ENCODE peak calls at places on chromosomes 11 and 22, in ten cellular contexts. B, Z, D, M, N, V, G, T, H and U are unnamed samples.

GRCh38 chr11:69078930-69079607 is 30.3 kb downstream of the TPCN2 start:
- DNase-seq in B (no peak), Z (no peak), D (no peak), M (no peak), N (no peak), V (no peak), G (no peak), T (no peak), H (no peak), U (no peak)

GRCh38 chr11:26227311-26227710 is 104.6 kb upstream of the ANO3 start:
- DNase-seq in B (no peak), Z (peak; percentile 22), D (no peak), M (peak; percentile 65), N (no peak), V (peak; percentile 37), G (peak; percentile 92), T (no peak), H (no peak), U (no peak)

GRCh38 chr11:13667245-13667644 is 1.2 kb upstream of the FAR1 start:
- DNase-seq in B (no peak), Z (no peak), D (no peak), M (no peak), N (no peak), V (no peak), G (peak; percentile 17), T (no peak), H (no peak), U (no peak)

GRCh38 chr22:24066260-24066659 is 55.2 kb downstream of the CABIN1 start:
- DNase-seq in B (no peak), Z (no peak), D (peak; percentile 34), M (no peak), N (peak; percentile 48), V (no peak), G (no peak), T (no peak), H (no peak), U (no peak)

GRCh38 chr11:112884012-112884767 is 77.0 kb upstream of the NCAM1 start:
- DNase-seq in B (no peak), Z (no peak), D (no peak), M (no peak), N (no peak), V (no peak), G (no peak), T (no peak), H (no peak), U (no peak)

GRCh38 chr22:49670610-49671330 is 156.9 kb downstream of the BRD1 start:
- DNase-seq in B (no peak), Z (no peak), D (peak; percentile 56), M (no peak), N (no peak), V (peak; percentile 63), G (no peak), T (no peak), H (peak; percentile 55), U (peak; percentile 25)

GRCh38 chr11:6402061-6402470 is 11.8 kb downstream of the SMPD1 start:
- DNase-seq in B (no peak), Z (no peak), D (no peak), M (no peak), N (no peak), V (no peak), G (no peak), T (no peak), H (no peak), U (no peak)

GRCh38 chr11:134393638-134394037 is 18.4 kb downstream of the B3GAT1 start:
- DNase-seq in B (peak; percentile 2), Z (peak; percentile 62), D (no peak), M (no peak), N (peak; percentile 17), V (peak; percentile 81), G (no peak), T (no peak), H (no peak), U (peak; percentile 33)

DNA sequence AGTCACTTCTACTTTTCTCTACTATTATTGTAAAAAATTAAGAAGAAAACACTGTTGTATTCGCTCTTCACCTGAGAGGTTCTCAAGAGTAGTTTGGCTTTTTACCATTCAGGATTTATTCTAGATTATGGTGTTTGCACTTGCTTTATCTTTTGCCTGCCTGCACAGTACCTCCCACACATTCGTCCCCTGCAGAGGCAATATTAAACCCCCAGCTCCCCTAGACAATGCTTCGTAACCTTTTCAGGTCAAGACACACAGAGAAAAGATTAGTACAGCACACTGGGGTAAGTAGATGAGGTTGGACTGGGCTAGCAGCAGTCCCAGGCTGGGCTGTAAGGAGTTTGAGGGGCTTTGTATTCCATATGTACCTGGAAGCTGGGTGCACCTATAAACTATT is 62.4 kb downstream of the TNRC6B start:
- DNase-seq in B (no peak), Z (no peak), D (no peak), M (no peak), N (no peak), V (no peak), G (no peak), T (no peak), H (no peak), U (no peak)
- TF ChIP-seq POLR2AphosphoS5 in B (no peak), Z (no peak), D (no peak), M (no peak), N (no peak), V (no peak), G (no peak), T (no peak), H (no peak), U (no peak)

DNA sequence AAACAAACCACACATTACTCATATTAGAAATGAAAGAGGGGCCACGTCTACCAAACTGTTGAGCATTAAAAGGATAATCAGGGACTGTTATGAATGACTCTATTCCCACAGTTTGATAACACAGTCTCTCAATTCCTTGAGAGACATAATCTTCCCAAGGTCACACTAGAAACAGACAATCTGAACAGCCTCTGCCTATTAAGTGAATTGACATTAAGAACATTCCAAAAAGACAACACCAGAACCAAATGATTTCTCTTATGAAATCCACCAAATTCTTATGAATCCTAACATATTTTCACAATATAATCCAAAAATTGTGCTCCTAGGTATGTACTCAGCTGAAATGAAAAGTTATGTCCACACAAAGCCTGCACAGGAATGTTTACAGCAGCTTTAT is 4.6 kb downstream of the RFPL1 start:
- DNase-seq in B (no peak), Z (no peak), D (no peak), M (no peak), N (no peak), V (no peak), G (no peak), T (no peak), H (no peak), U (no peak)
- H3K27ac ChIP-seq in B (no peak overlapping the region), Z (no peak overlapping the region), D (no peak overlapping the region), M (no peak overlapping the region), N (no peak overlapping the region), V (no peak overlapping the region), G (no peak overlapping the region), T (no peak overlapping the region), H (no peak overlapping the region), U (no peak overlapping the region)

GRCh38 chr22:37467556-37467955 is 18.6 kb downstream of the MFNG start:
- DNase-seq in B (no peak), Z (no peak), D (no peak), M (no peak), N (no peak), V (no peak), G (no peak), T (no peak), H (no peak), U (no peak)

GRCh38 chr22:37471721-37472417 is 14.3 kb downstream of the MFNG start:
- DNase-seq in B (no peak), Z (no peak), D (no peak), M (no peak), N (no peak), V (no peak), G (no peak), T (no peak), H (no peak), U (no peak)

GRCh38 chr22:37472418-37473006 is 13.7 kb downstream of the MFNG start:
- DNase-seq in B (no peak), Z (peak; percentile 81), D (no peak), M (no peak), N (no peak), V (peak; percentile 75), G (no peak), T (no peak), H (no peak), U (peak; percentile 59)

GRCh38 chr22:37470087-37470445 is 16.1 kb downstream of the MFNG start:
- DNase-seq in B (no peak), Z (no peak), D (no peak), M (no peak), N (no peak), V (no peak), G (no peak), T (no peak), H (no peak), U (no peak)

DNA sequence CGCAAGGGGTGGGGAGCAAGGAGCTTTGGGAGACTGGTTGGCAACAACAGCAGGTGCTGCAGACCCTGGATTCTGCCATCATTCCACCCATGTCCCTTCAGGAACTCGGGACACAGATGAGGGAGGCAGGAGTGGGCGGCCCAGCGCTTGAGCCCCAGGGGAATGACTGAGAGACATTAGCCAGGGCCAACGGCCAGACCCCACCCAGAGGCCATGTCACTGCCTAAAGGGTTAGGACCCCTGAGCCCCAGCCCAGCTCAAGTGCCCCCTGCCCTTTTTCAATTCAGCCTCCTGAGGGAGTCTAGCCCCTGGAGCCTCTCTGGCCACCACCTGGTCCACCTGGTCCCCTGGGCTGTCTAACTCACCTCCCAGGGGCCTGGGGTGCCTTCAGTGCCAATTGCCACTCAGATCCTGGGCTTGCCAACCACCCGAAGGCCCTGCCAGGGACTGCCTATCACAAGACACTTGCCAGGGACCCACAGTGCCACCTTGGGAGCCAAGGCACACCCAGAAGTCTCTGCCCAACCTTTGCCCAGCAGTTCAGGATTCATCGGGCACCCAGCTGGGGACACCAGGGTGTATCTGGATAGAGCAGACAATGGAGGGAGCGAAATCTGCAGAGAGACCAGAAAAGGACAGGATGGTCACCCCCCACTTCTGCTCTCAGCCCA is 16.6 kb downstream of the MFNG start:
- DNase-seq in B (no peak), Z (no peak), D (no peak), M (no peak), N (no peak), V (no peak), G (no peak), T (no peak), H (no peak), U (no peak)
- TF ChIP-seq POLR2AphosphoS5 in B (no peak), Z (no peak), D (no peak), M (no peak), N (no peak), V (no peak), G (no peak), T (no peak), H (no peak), U (no peak)

GRCh38 chr11:64065712-64066111 is 30.0 kb downstream of the FLRT1 start:
- DNase-seq in B (no peak), Z (no peak), D (no peak), M (no peak), N (no peak), V (no peak), G (no peak), T (no peak), H (no peak), U (no peak)

GRCh38 chr11:64065141-64065465 is 29.4 kb downstream of the FLRT1 start:
- DNase-seq in B (no peak), Z (no peak), D (no peak), M (no peak), N (no peak), V (no peak), G (no peak), T (no peak), H (no peak), U (no peak)

GRCh38 chr11:64062185-64063039 is 26.7 kb downstream of the FLRT1 start:
- DNase-seq in B (no peak), Z (no peak), D (no peak), M (no peak), N (no peak), V (no peak), G (no peak), T (no peak), H (no peak), U (no peak)

GRCh38 chr11:64064374-64065140 is 28.8 kb downstream of the FLRT1 start:
- DNase-seq in B (no peak), Z (no peak), D (peak; percentile 82), M (no peak), N (no peak), V (no peak), G (no peak), T (no peak), H (no peak), U (no peak)

DNA sequence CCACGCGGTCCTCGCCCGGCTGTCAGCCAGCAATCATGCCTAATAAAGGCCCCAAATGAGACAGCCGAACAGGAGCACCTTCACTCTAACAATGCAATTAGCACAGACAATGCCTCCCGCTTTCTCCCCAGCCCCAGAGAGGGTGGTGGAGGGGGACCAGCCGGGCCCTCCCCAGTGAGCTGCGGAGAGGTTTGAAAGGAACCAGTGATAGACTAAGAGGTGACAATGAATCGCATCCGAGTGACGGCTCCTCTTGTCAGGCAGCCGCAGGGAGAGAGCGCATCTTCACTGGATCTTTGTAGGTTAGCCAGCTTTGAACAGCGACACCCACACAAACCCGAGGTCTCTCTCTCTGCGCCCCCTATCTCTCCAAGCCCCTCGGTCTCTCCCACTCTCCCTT is 28.0 kb downstream of the FLRT1 start:
- DNase-seq in B (no peak), Z (no peak), D (no peak), M (no peak), N (no peak), V (no peak), G (no peak), T (no peak), H (no peak), U (no peak)
- H3K27ac ChIP-seq in B (no peak overlapping the region), Z (no peak overlapping the region), D (no peak overlapping the region), M (no peak overlapping the region), N (no peak overlapping the region), V (peak overlapping the region; percentile 98), G (no peak overlapping the region), T (no peak overlapping the region), H (no peak overlapping the region), U (no peak overlapping the region)